ENCODE peak calls at places on chromosomes 13 and 19, in five cellular contexts. M, P, F, I and J are unnamed samples.

GRCh38 chr13:27188239-27188638 is 16.6 kb upstream of the USP12 start:
- ATAC-seq in M (no peak), P (no peak), F (no peak), I (no peak), J (no peak)

GRCh38 chr19:10155834-10156233 is 36.1 kb upstream of the EIF3G start:
- ATAC-seq in M (no peak), P (no peak), F (no peak), I (no peak), J (no peak)

GRCh38 chr13:23455401-23456185 is 22.1 kb upstream of the SACS start:
- ATAC-seq in M (no peak), P (no peak), F (no peak), I (no peak), J (peak; percentile 69)

GRCh38 chr13:30791354-30791921 is 56.1 kb downstream of the ALOX5AP start:
- ATAC-seq in M (no peak), P (no peak), F (peak; percentile 63), I (no peak), J (no peak)

GRCh38 chr13:28820099-28821051 is at the start of gene MTUS2:
- ATAC-seq in M (peak; percentile 37), P (no peak), F (no peak), I (peak; percentile 14), J (peak; percentile 39)

GRCh38 chr19:8654591-8655339 is 24.3 kb downstream of the NFILZ start:
- ATAC-seq in M (peak; percentile 68), P (peak; percentile 73), F (peak; percentile 90), I (peak; percentile 69), J (no peak)

GRCh38 chr13:50598338-50598737 is 245.2 kb downstream of the DLEU7 start:
- ATAC-seq in M (no peak), P (peak; percentile 43), F (no peak), I (peak; percentile 60), J (no peak)

GRCh38 chr13:23969672-23970071 is 72.4 kb upstream of the C1QTNF9B start:
- ATAC-seq in M (peak; percentile 50), P (no peak), F (no peak), I (peak; percentile 41), J (no peak)

GRCh38 chr13:45327253-45327954 is 13.6 kb downstream of the TPT1 start:
- ATAC-seq in M (no peak), P (no peak), F (no peak), I (no peak), J (no peak)

GRCh38 chr19:6020972-6021805 is 43.2 kb upstream of the RANBP3 start:
- ATAC-seq in M (no peak), P (no peak), F (no peak), I (no peak), J (no peak)

GRCh38 chr19:54477650-54478049 is 4.6 kb upstream of the CDC42EP5 start:
- ATAC-seq in M (peak; percentile 79), P (no peak), F (no peak), I (peak; percentile 68), J (no peak)

GRCh38 chr19:38142176-38143035 is 81.6 kb downstream of the DPF1 start:
- ATAC-seq in M (peak; percentile 84), P (peak; percentile 83), F (peak; percentile 69), I (peak; percentile 87), J (no peak)

GRCh38 chr19:31337007-31337914 is 12.0 kb downstream of the TSHZ3 start:
- ATAC-seq in M (no peak), P (no peak), F (no peak), I (no peak), J (no peak)
- TF ChIP-seq EP300 in M (no peak), P (no peak), F (no peak), I (no peak), J (no peak)

GRCh38 chr13:20924758-20925394 is 22.3 kb upstream of the XPO4 start:
- ATAC-seq in M (peak; percentile 66), P (peak; percentile 79), F (peak; percentile 73), I (peak; percentile 66), J (no peak)

GRCh38 chr13:20927858-20928257 is 25.3 kb upstream of the XPO4 start:
- ATAC-seq in M (no peak), P (no peak), F (no peak), I (no peak), J (no peak)

GRCh38 chr13:20921572-20921971 is 19.0 kb upstream of the XPO4 start:
- ATAC-seq in M (no peak), P (no peak), F (no peak), I (peak; percentile 91), J (no peak)

GRCh38 chr13:20923272-20923671 is 20.7 kb upstream of the XPO4 start:
- ATAC-seq in M (no peak), P (no peak), F (peak; percentile 81), I (peak; percentile 31), J (no peak)
- H3K9me3 ChIP-seq in M (no peaks in the 10 kb centered on the region), P (no peaks in the 10 kb centered on the region), F (no peaks in the 10 kb centered on the region), I (no peaks in the 10 kb centered on the region), J (no peaks in the 10 kb centered on the region)

DNA sequence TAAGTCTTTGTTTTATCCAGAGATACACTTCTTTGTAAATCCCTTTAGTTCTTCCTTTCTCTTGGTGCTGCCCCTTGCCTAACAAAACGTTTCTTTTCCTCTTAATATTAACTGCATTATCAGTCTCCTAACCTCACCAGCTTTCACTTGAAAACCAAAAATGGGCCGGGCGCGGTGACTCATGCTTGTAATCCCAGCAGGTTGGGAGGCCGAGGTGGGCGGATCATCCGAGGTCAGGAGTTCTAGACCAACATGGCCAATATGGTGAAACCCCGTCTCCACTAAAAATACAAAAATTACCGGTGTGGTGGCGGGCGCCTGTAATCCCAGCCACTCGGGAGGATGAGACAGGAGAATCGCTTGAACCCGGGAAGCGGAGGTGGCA is 329.8 kb upstream of the MIR17HG start:
- ATAC-seq in M (no peak), P (peak; percentile 57), F (no peak), I (no peak), J (no peak)
- H3K4me3 ChIP-seq in M (no peak overlapping the region), P (no peak overlapping the region), F (no peak overlapping the region), I (no peak overlapping the region), J (no peak overlapping the region)

DNA sequence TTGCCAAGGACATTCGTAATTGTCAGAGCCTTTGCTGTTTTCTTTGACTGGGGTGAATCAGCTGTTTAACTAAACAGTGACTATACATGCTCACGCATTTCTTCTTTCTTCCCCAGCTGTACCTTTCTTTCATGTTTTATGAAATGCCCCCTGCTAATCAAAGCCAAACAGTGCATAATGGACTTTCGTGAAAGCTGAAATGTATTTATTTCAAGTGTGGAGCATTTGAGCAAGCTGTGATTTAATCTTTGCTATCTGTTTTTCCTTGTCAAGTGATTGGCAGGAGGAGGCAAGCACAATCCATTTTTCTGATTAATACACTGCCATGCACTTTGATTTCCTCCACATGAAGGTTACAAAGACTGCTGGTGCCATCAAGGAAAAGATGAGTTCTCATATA is 831.7 kb upstream of the SPRY2 start:
- ATAC-seq in M (no peak), P (no peak), F (no peak), I (no peak), J (no peak)
- TF ChIP-seq EP300 in M (no peak), P (no peak), F (no peak), I (no peak), J (no peak)

GRCh38 chr19:12260236-12260635 is 34.4 kb downstream of the ZNF44 start:
- ATAC-seq in M (no peak), P (no peak), F (no peak), I (no peak), J (no peak)
- H3K9me3 ChIP-seq in M (no peaks in the 10 kb centered on the region), P (peaks cover 4% of the 10 kb centered on the region), F (peaks cover 5% of the 10 kb centered on the region), I (no peaks in the 10 kb centered on the region), J (no peaks in the 10 kb centered on the region)

GRCh38 chr19:18438331-18439024 is 545 bp upstream of the ISYNA1 start:
- ATAC-seq in M (no peak), P (no peak), F (peak; percentile 6), I (peak; percentile 40), J (no peak)

GRCh38 chr19:18435848-18436631 is 1.9 kb downstream of the ISYNA1 start:
- ATAC-seq in M (no peak), P (no peak), F (no peak), I (no peak), J (no peak)

GRCh38 chr19:18435185-18435841 is 2.6 kb downstream of the ISYNA1 start:
- ATAC-seq in M (no peak), P (no peak), F (no peak), I (no peak), J (no peak)

GRCh38 chr19:18437481-18438330 is at the start of gene ISYNA1:
- ATAC-seq in M (peak; percentile 30), P (peak; percentile 13), F (peak; percentile 52), I (peak; percentile 12), J (peak; percentile 26)

GRCh38 chr19:18436651-18437478 is 1.1 kb downstream of the ISYNA1 start:
- ATAC-seq in M (peak; percentile 30), P (peak; percentile 70), F (peak; percentile 34), I (peak; percentile 9), J (peak; percentile 40)
- H3K4me3 ChIP-seq in M (peak overlapping the region; percentile 76), P (peak overlapping the region; percentile 65), F (peak overlapping the region; percentile 47), I (peak overlapping the region; percentile 75), J (peak overlapping the region; percentile 19)

GRCh38 chr13:79647518-79647917 is 166.6 kb downstream of the NDFIP2 start:
- ATAC-seq in M (no peak), P (peak; percentile 30), F (no peak), I (peak; percentile 56), J (no peak)
- TF ChIP-seq EP300 in M (no peak), P (no peak), F (no peak), I (no peak), J (no peak)

GRCh38 chr13:111644750-111645149 is 324.3 kb downstream of the TEX29 start:
- ATAC-seq in M (no peak), P (no peak), F (peak; percentile 19), I (no peak), J (no peak)

GRCh38 chr13:111645198-111645597 is 324.8 kb downstream of the TEX29 start:
- ATAC-seq in M (no peak), P (no peak), F (peak; percentile 20), I (no peak), J (no peak)

GRCh38 chr13:111639994-111640393 is 319.6 kb downstream of the TEX29 start:
- ATAC-seq in M (no peak), P (no peak), F (no peak), I (no peak), J (no peak)

GRCh38 chr13:111640476-111640875 is 320.0 kb downstream of the TEX29 start:
- ATAC-seq in M (no peak), P (no peak), F (no peak), I (no peak), J (no peak)

DNA sequence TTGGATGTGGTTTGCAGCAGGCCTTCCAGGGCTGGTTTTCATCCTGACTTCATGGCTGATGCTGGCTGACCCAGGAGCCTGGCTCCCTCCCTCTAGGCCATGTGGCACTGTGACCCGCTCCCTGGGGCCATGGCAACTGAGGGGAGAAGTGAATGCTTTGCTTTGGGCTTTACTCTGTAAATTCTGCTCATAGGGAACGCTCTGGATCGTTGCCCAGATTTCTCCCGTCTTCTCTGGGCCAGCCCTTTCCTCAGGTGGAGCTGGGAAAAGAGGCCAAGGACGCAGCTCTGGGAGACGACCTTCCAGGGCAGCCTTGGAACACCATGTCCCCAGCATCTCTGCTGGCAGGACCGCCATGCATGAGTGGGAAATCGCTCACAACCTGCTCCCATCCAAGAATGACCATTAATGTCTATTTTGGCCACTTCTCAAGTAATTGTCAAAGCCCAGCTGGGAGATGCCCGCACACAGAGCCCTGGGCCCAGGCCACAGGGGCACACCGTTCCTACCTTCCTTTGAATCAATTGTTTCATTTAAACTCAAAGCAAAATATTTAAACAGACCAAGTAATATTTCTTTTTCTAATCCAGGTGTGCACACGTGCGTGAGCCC is 321.8 kb downstream of the TEX29 start:
- ATAC-seq in M (no peak), P (no peak), F (no peak), I (no peak), J (no peak)
- H3K9me3 ChIP-seq in M (no peaks in the 10 kb centered on the region), P (no peaks in the 10 kb centered on the region), F (no peaks in the 10 kb centered on the region), I (no peaks in the 10 kb centered on the region), J (no peaks in the 10 kb centered on the region)